ENCODE peak calls at places on chromosome 7, in four cellular contexts. Z is WTC11, S is K562, A is GM12878. M is an unnamed sample.

GRCh38 chr7:151851782-151852181 is 25.1 kb downstream of the PRKAG2 start:
- DNase-seq in Z (peak; percentile 5), S (no peak), A (no peak), M (no peak)

GRCh38 chr7:22202141-22202540 is 154.8 kb downstream of the RAPGEF5 start:
- DNase-seq in Z (no peak), S (no peak), A (no peak), M (no peak)

GRCh38 chr7:11830004-11830403 is 2.0 kb downstream of the THSD7A start:
- DNase-seq in Z (no peak), S (no peak), A (no peak), M (no peak)

GRCh38 chr7:11830582-11831382 is 1.2 kb downstream of the THSD7A start:
- DNase-seq in Z (no peak), S (no peak), A (no peak), M (no peak)

GRCh38 chr7:135274495-135275268 is 41.0 kb downstream of the STRA8 start:
- DNase-seq in Z (peak; percentile 88), S (peak; percentile 82), A (peak; percentile 45), M (peak; percentile 69)

GRCh38 chr7:47357398-47357797 is 224.5 kb downstream of the TNS3 start:
- DNase-seq in Z (no peak), S (no peak), A (no peak), M (no peak)

GRCh38 chr7:97499204-97499603 is 232.7 kb upstream of the TAC1 start:
- DNase-seq in Z (peak; percentile 51), S (peak; percentile 34), A (no peak), M (peak; percentile 27)

GRCh38 chr7:40717242-40717641 is 582.4 kb downstream of the SUGCT start:
- DNase-seq in Z (peak; percentile 75), S (no peak), A (no peak), M (peak; percentile 25)

GRCh38 chr7:140526901-140527664 is 47.8 kb upstream of the MKRN1 start:
- DNase-seq in Z (no peak), S (no peak), A (no peak), M (no peak)

GRCh38 chr7:76512941-76513816 is 2.8 kb downstream of the UPK3B start:
- DNase-seq in Z (peak; percentile 57), S (peak; percentile 72), A (no peak), M (peak; percentile 54)

GRCh38 chr7:30459591-30460245 is 18.9 kb downstream of the NOD1 start:
- DNase-seq in Z (no peak), S (no peak), A (no peak), M (peak; percentile 45)

DNA sequence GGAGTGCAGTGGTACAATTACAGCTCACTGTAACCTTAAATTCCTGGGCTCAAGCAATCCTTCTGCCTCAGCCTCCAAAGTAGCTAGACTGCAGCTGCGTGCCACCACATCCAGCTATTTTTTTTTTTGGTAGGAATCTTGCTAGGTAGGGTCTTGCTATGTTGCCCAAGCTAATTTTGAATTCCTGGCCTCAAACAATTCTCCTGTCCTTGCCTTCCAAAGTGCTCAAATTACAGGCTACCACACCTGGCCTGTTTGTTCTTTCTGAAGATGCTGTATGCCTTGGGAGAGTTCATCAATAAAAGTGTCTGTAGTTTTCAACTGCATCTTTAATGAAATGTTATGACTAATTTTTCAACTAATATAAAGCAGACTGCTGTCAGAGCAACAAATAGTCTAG is 452 bp downstream of the SAMD9 start:
- DNase-seq in Z (no peak), S (no peak), A (no peak), M (no peak)
- TF ChIP-seq CREB1 in Z (no peak), S (no peak), A (no peak), M (no peak)

DNA sequence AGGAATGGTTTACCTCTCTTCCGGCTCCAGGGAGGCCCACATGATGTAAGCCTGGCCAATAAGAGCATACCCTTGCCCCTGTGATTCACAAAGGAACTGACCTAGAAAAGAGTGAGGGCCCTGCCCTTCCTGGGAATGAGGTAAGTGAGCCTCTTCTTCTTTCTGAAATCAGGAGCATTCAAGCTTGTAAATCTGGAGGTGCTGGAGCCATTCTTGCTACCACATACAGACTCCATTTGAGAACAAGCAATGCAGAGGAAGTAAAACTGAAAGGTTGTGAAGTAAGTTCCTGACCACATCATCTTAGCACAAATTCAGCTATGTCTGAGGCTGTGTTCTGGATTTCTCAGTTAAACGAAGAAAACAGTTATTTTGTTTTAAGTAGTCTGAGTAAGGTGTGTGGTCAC is 132.2 kb downstream of the CD36 start:
- DNase-seq in Z (no peak), S (no peak), A (peak; percentile 40), M (no peak)
- TF ChIP-seq CREM in Z (no peak), S (no peak), A (no peak), M (no peak)

GRCh38 chr7:28179081-28180030 is 1.2 kb downstream of the JAZF1 start:
- DNase-seq in Z (peak; percentile 68), S (peak; percentile 81), A (no peak), M (no peak)

GRCh38 chr7:28181921-28182517 is 1.4 kb upstream of the JAZF1 start:
- DNase-seq in Z (no peak), S (no peak), A (no peak), M (no peak)

GRCh38 chr7:28180031-28180363 is 598 bp downstream of the JAZF1 start:
- DNase-seq in Z (no peak), S (peak; percentile 64), A (no peak), M (no peak)

GRCh38 chr7:28178537-28178936 is 2.1 kb downstream of the JAZF1 start:
- DNase-seq in Z (no peak), S (no peak), A (no peak), M (no peak)

GRCh38 chr7:28180364-28181147 is at the start of gene JAZF1:
- DNase-seq in Z (peak; percentile 80), S (peak; percentile 58), A (no peak), M (no peak)
- TF ChIP-seq CREB1 in Z (no peak), S (no peak), A (no peak), M (no peak)

DNA sequence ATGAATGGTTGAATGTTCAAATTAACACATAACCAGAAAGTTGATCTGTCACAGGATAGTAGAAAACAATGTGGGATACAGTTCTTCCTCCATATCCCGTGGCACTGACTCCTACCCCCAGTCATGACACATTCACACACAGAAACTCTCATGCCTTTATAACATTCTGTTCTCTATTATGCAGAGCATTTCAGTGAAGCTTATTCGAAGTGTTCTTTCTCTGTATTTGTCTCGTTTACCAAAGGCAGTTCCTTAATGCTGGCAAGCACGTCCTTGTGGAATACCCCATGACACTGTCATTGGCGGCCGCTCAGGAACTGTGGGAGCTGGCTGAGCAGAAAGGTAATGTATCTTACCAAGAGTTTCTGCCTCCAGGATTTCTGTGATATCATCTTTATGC is 34.0 kb downstream of the BLVRA start:
- DNase-seq in Z (no peak), S (no peak), A (no peak), M (no peak)
- TF ChIP-seq CREM in Z (no peak), S (no peak), A (no peak), M (no peak)

GRCh38 chr7:118300177-118300576 is 75.7 kb downstream of the ANKRD7 start:
- DNase-seq in Z (no peak), S (no peak), A (no peak), M (no peak)

GRCh38 chr7:118306771-118307170 is 82.3 kb downstream of the ANKRD7 start:
- DNase-seq in Z (no peak), S (no peak), A (no peak), M (no peak)

GRCh38 chr7:118311121-118311803 is 86.8 kb downstream of the ANKRD7 start:
- DNase-seq in Z (no peak), S (no peak), A (peak; percentile 13), M (no peak)

GRCh38 chr7:118304100-118304499 is 79.6 kb downstream of the ANKRD7 start:
- DNase-seq in Z (no peak), S (no peak), A (no peak), M (no peak)

DNA sequence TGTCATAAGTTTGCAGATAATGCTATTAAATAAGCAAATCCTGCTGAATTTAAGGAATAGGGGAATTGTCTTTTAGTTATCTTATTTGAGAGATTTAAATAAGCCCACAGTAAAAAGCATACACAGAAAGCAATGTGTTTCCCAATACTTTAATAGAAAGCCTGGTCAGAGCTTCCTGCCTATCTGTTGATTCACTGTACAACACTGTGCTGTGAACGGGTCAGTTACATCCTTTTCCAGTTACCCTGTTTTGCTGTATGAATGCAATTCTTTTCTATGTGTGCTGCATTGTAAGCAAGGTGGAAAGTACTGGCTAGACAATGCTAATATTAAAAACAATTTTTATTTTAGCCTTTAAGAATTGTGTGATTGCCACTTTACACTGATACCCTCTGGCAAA is 81.2 kb downstream of the ANKRD7 start:
- DNase-seq in Z (no peak), S (no peak), A (no peak), M (no peak)
- TF ChIP-seq CREB1 in Z (no peak), S (no peak), A (no peak), M (no peak)

GRCh38 chr7:114082934-114083647 is 164.3 kb upstream of the PPP1R3A start:
- DNase-seq in Z (peak; percentile 54), S (no peak), A (no peak), M (no peak)
- TF ChIP-seq CREM in Z (no peak), S (no peak), A (no peak), M (no peak)